ENCODE peak calls at places on chromosomes 7 and 10, in five cellular contexts. P is spleen, B is astrocyte, H is AG09309, Z is tibial artery. C is an unnamed sample.

GRCh38 chr7:15582773-15583172 is 21.0 kb upstream of the AGMO start:
- DNase-seq in P (no peak), B (no peak), H (no peak), Z (no peak), C (peak; percentile 10)

GRCh38 chr7:35003679-35004278 is 33.5 kb downstream of the DPY19L1 start:
- DNase-seq in Z (no peak), B (peak; percentile 90), H (peak; percentile 32), P (no peak), C (peak; percentile 95)

GRCh38 chr7:36387437-36388345 is 2.0 kb upstream of the ANLN start:
- DNase-seq in P (no peak), H (no peak), Z (no peak), B (no peak), C (no peak)

GRCh38 chr10:113313048-113313611 is 239.7 kb upstream of the HABP2 start:
- DNase-seq in H (no peak), B (no peak), Z (no peak), P (no peak), C (no peak)

GRCh38 chr10:11870900-11871407 is 47.8 kb downstream of the PROSER2 start:
- DNase-seq in P (no peak), H (no peak), Z (no peak), B (no peak), C (no peak)

GRCh38 chr10:48227213-48227612 is 47.3 kb downstream of the FRMPD2 start:
- DNase-seq in H (no peak), Z (no peak), P (no peak), B (no peak), C (no peak)

GRCh38 chr10:81872206-81872605 is 2.8 kb upstream of the NRG3 start:
- DNase-seq in Z (no peak), P (no peak), H (no peak), B (no peak), C (no peak)

GRCh38 chr7:158343936-158344455 is 243.6 kb downstream of the PTPRN2 start:
- DNase-seq in B (no peak), H (no peak), P (peak; percentile 24), Z (no peak), C (no peak)

GRCh38 chr10:107767185-107767584 is 602.7 kb upstream of the SORCS1 start:
- DNase-seq in P (no peak), Z (no peak), B (peak; percentile 2), H (no peak), C (peak; percentile 0)

DNA sequence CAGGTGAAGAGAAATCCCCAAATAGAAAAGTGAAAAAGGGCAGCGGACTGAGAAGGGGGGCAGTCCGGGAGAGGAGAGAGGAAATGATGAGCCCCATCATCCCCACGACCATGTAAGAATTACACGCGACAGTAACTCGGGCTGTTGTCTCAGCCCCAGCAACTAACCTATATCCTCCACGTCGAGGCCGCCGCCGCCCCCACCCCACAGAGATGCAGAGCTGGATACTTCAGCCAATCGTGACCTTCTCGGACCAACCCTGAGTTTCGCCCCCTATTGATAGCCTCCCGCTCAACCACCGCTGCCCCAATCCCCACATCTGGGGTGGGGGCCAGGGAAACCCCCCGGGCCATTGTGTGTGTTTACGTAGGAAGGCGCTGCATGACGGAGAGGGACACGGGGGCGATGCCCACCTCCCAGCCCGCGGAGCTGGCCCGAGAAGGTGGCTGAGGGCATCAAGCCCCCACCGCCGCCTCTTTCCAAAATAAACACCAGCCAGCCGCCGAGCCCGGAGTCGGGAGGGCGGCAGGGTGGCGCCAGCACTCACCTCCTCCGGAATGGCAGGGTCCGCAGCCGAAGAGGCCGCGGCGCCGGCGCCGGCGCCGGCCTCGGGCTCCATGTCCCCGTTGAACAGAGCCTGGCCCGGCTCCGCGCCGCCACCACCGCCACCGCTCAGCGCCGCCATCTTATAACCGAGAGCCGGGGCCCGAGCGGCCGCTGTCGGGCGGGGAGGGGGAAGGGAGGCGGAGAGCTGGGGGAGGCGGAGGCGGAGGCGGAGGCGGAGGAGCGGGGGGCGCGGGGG is 509 bp downstream of the BRAF start:
- DNase-seq in B (peak; percentile 49), H (peak; percentile 14), Z (peak; percentile 68), P (no peak), C (peak; percentile 63)
- TF ChIP-seq CTCF in B (no peak), H (peak; percentile 49), Z (peak; percentile 22), P (peak; percentile 27), C (peak; percentile 54)

GRCh38 chr7:98470131-98470985 is 69.5 kb upstream of the BAIAP2L1 start:
- DNase-seq in P (no peak), Z (no peak), B (no peak), H (no peak), C (no peak)
- H3K4me3 ChIP-seq in P (no peak overlapping the region), Z (no peak overlapping the region), B (no peak overlapping the region), H (no peak overlapping the region), C (no peak overlapping the region)

GRCh38 chr10:5666324-5667220 is at the start of gene ASB13:
- DNase-seq in B (no peak), Z (peak; percentile 54), H (no peak), P (peak; percentile 89), C (peak; percentile 54)
- TF ChIP-seq CTCF in B (no peak), Z (no peak), H (no peak), P (no peak), C (peak; percentile 2)

DNA sequence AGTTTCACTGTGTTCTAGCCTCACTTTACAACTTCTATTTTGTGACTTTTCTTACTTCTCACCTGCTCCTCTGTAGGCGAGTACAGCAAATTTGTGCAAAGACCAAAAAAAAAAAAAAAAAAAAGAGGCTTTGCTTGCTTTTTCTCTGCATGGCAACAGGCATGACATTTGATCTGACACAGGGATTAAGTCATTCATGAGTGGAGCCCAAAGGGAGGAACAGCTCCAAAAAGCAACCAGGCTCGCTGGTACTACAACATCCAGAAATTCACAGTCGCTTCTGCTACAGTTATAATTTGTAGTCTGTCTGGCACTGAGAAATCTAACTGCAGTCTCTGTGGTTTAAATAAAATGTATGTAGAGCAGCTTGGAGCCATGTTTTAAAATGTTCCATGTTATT is 31.7 kb downstream of the MKX start:
- DNase-seq in Z (no peak), P (no peak), B (no peak), H (no peak), C (no peak)
- H3K4me3 ChIP-seq in Z (peak overlapping the region; percentile 37), P (no peak overlapping the region), B (no peak overlapping the region), H (no peak overlapping the region), C (no peak overlapping the region)

DNA sequence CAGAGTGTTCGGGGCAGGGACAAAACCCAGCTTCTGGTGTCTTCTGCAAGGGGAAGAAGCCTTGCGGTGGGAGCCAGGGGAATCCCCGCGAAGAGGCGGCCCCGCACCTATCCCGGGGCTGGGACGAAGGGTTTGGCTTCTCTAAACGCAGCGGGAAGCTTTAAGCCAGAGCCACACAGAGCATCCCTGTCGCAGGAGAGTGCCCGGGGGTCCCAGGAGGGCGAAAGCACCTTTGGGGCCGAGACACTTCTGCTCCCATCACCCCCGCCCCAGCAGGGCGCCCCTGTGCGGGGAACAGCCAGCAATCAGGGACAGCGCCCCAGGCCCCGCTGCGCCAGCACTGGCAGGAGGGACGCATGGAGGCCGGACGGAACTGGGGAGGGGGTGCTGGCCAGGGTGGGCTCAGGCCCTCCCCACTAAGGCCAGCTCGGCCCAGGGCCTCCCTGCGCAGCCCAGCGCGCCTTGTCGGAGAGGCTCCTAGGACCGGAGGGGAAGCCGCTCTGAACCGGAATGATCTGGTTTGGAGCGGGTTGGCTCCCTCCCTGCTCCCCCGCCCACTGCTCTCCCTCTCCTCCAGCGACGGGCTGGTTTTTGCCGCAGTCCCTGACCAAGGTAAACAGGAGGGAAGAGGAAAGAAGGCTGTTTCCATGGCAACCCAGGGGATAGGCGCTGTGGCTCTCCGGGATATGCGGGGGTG is 63.9 kb downstream of the TMEM209 start:
- DNase-seq in Z (peak; percentile 64), P (peak; percentile 92), B (peak; percentile 73), H (no peak), C (peak; percentile 72)
- TF ChIP-seq CTCF in Z (no peak), P (no peak), B (no peak), H (no peak), C (no peak)

DNA sequence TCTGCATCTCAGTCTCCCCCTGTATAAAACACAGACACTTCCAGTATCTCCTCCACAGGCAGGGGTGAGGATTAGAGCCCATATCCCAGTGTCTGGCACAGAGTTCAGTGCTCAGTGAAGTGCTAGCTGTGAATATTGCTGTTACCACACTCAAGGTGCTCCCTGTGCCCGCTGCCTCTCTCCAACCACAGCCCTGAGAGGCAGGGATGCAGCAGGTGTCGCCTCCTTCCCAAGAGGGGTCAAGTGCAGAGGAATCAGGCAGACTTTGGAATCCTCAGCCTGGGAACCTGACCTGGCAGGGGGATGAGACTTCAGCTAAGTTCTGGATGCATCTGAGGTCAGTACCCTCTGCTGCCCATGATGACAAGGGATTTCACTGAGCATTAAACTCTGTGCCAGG is 163.1 kb downstream of the GFRA1 start:
- DNase-seq in B (no peak), P (no peak), H (no peak), Z (no peak), C (no peak)
- H3K4me3 ChIP-seq in B (no peak overlapping the region), P (no peak overlapping the region), H (no peak overlapping the region), Z (no peak overlapping the region), C (no peak overlapping the region)

DNA sequence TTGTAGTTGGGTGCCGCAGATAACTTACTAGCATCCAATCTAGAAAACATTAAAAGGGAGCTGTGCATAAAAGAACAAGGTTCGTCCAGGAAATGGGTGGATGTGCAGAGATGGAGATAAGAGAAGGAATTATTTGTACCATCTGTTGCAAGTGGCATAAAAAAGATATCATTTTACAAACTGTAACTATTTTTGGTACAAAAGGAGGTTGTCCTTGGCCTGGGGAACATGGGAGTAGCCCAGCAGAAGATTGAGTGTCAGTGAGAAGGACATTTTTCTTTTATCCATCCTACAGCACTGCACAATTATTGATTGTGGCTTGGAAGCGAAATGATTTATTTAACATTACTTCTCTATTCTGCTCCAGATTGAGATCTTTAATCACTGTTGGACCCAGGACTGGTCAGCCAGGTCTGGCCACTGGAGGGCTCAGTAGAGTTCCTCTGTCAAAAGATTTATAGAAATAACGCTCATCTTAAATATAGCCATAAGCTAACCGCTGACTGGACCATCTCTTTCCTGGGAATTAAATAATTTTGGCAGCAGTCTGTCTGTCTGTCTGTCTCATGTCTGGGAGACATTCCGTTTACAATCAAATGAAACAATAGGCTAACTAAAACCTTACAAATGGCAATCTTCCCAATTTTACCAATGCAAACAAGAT is 254.1 kb downstream of the KIAA1217 start:
- DNase-seq in P (no peak), H (no peak), Z (no peak), B (no peak), C (no peak)
- TF ChIP-seq CTCF in P (no peak), H (peak; percentile 45), Z (no peak), B (peak; percentile 45), C (peak; percentile 15)

GRCh38 chr7:77531038-77531437 is 6.1 kb upstream of the PTPN12 start:
- DNase-seq in P (no peak), Z (no peak), B (no peak), H (no peak), C (no peak)

GRCh38 chr7:77524732-77525131 is 12.4 kb upstream of the PTPN12 start:
- DNase-seq in P (no peak), B (no peak), Z (no peak), H (no peak), C (no peak)

GRCh38 chr7:77529279-77529678 is 7.8 kb upstream of the PTPN12 start:
- DNase-seq in Z (no peak), H (no peak), B (no peak), P (no peak), C (no peak)

GRCh38 chr7:77525231-77525630 is 11.9 kb upstream of the PTPN12 start:
- DNase-seq in Z (no peak), P (no peak), H (no peak), B (peak; percentile 14), C (no peak)

DNA sequence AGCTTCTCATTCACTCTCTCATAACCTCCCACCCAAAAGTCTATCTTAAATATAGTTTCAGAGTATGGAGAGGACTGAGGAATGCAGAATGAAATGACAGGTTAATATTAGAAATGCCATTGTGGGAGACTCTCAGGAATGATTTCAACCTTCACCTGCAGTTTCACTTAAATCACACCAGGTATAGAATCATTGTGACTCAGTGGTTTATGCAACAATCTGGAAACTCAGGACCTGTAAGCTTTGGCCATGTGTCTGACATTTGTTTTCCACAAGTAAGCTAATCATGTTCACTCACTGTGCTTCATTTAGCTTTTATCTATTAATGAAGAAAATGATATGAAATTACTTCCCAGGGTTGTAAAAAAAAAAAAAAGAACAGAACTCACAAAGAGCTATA is 8.7 kb upstream of the PTPN12 start:
- DNase-seq in Z (no peak), H (no peak), P (no peak), B (no peak), C (no peak)
- H3K4me3 ChIP-seq in Z (no peak overlapping the region), H (no peak overlapping the region), P (no peak overlapping the region), B (no peak overlapping the region), C (no peak overlapping the region)